ENCODE peak calls at places on chromosome 17, in six cellular contexts. D is aorta; L is CD8-positive, alpha-beta T cell; B is PC-9; H is sigmoid colon; Q is mucosa of descending colon. T is an unnamed sample.

GRCh38 chr17:63138713-63139112 is 172.7 kb downstream of the TANC2 start:
- DNase-seq in D (no peak), L (no peak), B (no peak), H (no peak), Q (no peak), T (no peak)

GRCh38 chr17:56658648-56659047 is 65.1 kb downstream of the NOG start:
- DNase-seq in D (no peak), L (no peak), B (peak), H (no peak), Q (no peak), T (no peak)

GRCh38 chr17:81923302-81924260 is 4.0 kb downstream of the MAFG start:
- DNase-seq in D (peak), L (no peak), B (peak), H (peak), Q (peak), T (peak)

GRCh38 chr17:57459286-57459915 is 203.1 kb downstream of the MSI2 start:
- DNase-seq in D (no peak), L (no peak), B (peak), H (no peak), Q (no peak), T (no peak)

GRCh38 chr17:29677139-29677834 is 54.6 kb upstream of the CORO6 start:
- DNase-seq in D (no peak), L (no peak), B (no peak), H (peak), Q (no peak), T (peak)

GRCh38 chr17:57782642-57783337 is 37.7 kb upstream of the CCDC182 start:
- DNase-seq in D (no peak), L (no peak), B (no peak), H (no peak), Q (no peak), T (peak)

GRCh38 chr17:82294086-82294773 is 20.7 kb upstream of the CSNK1D start:
- DNase-seq in D (no peak), L (peak), B (no peak), H (no peak), Q (no peak), T (no peak)

GRCh38 chr17:34714475-34715410 is 135.4 kb downstream of the TMEM132E start:
- DNase-seq in D (no peak), L (no peak), B (no peak), H (no peak), Q (no peak), T (no peak)

GRCh38 chr17:31431795-31432658 is 40.6 kb downstream of the RAB11FIP4 start:
- DNase-seq in D (peak), L (no peak), B (no peak), H (no peak), Q (peak), T (no peak)

GRCh38 chr17:17350491-17351355 is 47.5 kb downstream of the NT5M start:
- DNase-seq in D (peak), L (no peak), B (no peak), H (no peak), Q (no peak), T (no peak)

GRCh38 chr17:77957215-77957868 is 1.2 kb upstream of the TNRC6C start:
- DNase-seq in D (no peak), L (no peak), B (no peak), H (no peak), Q (no peak), T (no peak)

GRCh38 chr17:43316522-43317142 is 82.2 kb upstream of the ARL4D start:
- DNase-seq in D (no peak), L (peak), B (no peak), H (no peak), Q (peak), T (no peak)

GRCh38 chr17:60641126-60641525 is 36.5 kb upstream of the BCAS3 start:
- DNase-seq in D (no peak), L (no peak), B (no peak), H (no peak), Q (no peak), T (no peak)

DNA sequence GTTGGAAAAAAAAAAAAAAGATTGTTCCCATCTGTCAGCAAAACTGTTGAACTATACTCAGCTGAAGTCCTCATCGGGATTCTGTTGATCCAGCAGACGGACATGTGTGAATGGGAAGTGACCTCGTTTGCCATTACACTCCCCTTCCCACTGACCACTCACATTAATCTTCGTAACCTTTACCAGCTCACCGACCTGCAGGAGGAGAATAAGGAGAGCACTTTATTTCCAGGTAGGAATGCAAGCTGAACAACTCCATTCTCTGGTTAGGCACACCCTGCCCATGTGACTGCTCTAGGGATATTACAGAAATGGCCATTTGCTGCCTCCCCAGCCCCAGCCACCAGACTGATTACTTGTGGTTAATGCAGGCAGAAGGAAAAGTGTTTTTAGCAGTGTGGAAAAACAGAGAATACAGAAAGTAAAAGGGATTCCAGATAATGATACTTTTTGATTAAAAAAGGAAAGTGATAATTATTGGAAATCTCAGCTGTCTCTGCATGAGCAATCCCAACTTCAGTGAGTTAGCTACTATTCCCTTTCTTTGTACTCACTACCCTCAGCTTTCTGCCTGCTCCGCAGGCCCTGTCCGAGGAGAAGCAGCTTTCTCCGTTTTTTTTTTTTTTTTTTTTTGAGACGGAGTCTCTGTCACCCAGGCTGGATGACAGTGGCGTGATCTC is 23.6 kb upstream of the YWHAE start:
- DNase-seq in D (no peak), L (no peak), B (no peak), H (no peak), Q (no peak), T (no peak)
- H3K4me3 ChIP-seq in D (no peak), L (no peak), B (no peak), H (no peak), Q (no peak), T (no peak)

GRCh38 chr17:6557040-6557438 is 684 bp upstream of the PITPNM3 start:
- DNase-seq in D (peak), L (no peak), B (no peak), H (no peak), Q (no peak), T (no peak)
- H3K4me3 ChIP-seq in D (no peak), L (no peak), B (peak), H (peak), Q (no peak), T (no peak)

GRCh38 chr17:49589556-49589885 is 13.8 kb downstream of the NXPH3 start:
- DNase-seq in D (no peak), L (no peak), B (no peak), H (peak), Q (no peak), T (no peak)
- H3K4me3 ChIP-seq in D (no peak), L (no peak), B (no peak), H (no peak), Q (no peak), T (no peak)

GRCh38 chr17:4834621-4835020 is 1.5 kb downstream of the MINK1 start:
- DNase-seq in D (no peak), L (no peak), B (no peak), H (no peak), Q (no peak), T (no peak)
- H3K4me3 ChIP-seq in D (no peak), L (no peak), B (peak), H (peak), Q (no peak), T (no peak)

GRCh38 chr17:44653954-44654353 is 2.3 kb upstream of the MEIOC start:
- DNase-seq in D (no peak), L (no peak), B (no peak), H (no peak), Q (no peak), T (no peak)

GRCh38 chr17:44655983-44656700 is at the start of gene MEIOC:
- DNase-seq in D (no peak), L (peak), B (no peak), H (no peak), Q (no peak), T (no peak)

GRCh38 chr17:44653384-44653783 is 2.9 kb upstream of the MEIOC start:
- DNase-seq in D (no peak), L (no peak), B (no peak), H (no peak), Q (no peak), T (no peak)

GRCh38 chr17:44651228-44651627 is 5.0 kb upstream of the MEIOC start:
- DNase-seq in D (no peak), L (no peak), B (no peak), H (no peak), Q (no peak), T (no peak)

GRCh38 chr17:44652727-44653126 is 3.5 kb upstream of the MEIOC start:
- DNase-seq in D (no peak), L (no peak), B (no peak), H (no peak), Q (no peak), T (no peak)
- H3K4me3 ChIP-seq in D (no peak), L (no peak), B (no peak), H (no peak), Q (no peak), T (no peak)

GRCh38 chr17:8062435-8062806 is 23.6 kb downstream of the ALOX15B start:
- DNase-seq in D (no peak), L (no peak), B (no peak), H (no peak), Q (no peak), T (peak)

GRCh38 chr17:8063761-8064589 is 23.5 kb downstream of the ALOX12B start:
- DNase-seq in D (peak), L (no peak), B (no peak), H (no peak), Q (no peak), T (no peak)

GRCh38 chr17:8060274-8060673 is 21.4 kb downstream of the ALOX15B start:
- DNase-seq in D (peak), L (peak), B (no peak), H (peak), Q (no peak), T (no peak)

GRCh38 chr17:8064590-8065019 is 22.9 kb downstream of the ALOX12B start:
- DNase-seq in D (peak), L (no peak), B (no peak), H (no peak), Q (no peak), T (no peak)

DNA sequence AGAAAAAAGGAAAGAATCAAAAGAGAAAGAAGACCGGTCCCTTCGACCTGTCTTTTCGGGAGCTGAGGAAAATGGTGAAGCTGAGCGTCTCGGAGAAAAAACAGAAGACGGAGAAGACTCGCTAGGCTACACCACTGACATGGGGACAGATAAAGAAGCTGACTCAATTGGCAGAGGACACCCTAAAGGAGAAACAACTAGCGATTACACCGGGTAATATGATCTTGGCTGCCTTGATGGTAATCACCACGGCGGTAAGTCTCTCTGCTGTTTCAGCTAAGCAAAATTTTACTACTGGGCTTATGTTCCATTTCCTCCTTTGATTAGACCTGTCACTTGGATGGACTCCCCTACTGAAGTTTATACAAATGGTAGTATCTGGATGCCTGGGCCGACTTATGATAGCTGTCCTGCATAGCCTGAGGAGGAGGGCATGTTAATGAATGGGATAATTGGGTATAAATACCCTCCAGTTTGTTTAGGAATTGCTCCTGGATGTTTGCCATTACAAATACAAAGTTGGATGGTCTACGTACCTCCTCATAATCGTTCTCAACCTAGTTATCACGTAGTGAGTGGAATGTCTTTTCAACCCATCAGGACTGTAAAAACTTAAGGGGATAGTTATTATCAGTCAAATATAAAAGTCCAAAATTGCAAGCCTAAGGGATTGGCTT is 24.1 kb downstream of the ALOX15B start:
- DNase-seq in D (no peak), L (no peak), B (no peak), H (no peak), Q (no peak), T (no peak)
- H3K4me3 ChIP-seq in D (no peak), L (no peak), B (no peak), H (peak), Q (no peak), T (peak)

GRCh38 chr17:42193216-42194132 is 820 bp downstream of the GHDC start:
- DNase-seq in D (no peak), L (no peak), B (no peak), H (no peak), Q (no peak), T (peak)
- H3K4me3 ChIP-seq in D (peak), L (peak), B (peak), H (peak), Q (peak), T (peak)

GRCh38 chr17:33292981-33293867 is at the start of gene ASIC2:
- DNase-seq in D (peak), L (no peak), B (no peak), H (no peak), Q (peak), T (no peak)

GRCh38 chr17:33292184-33292980 is 713 bp downstream of the ASIC2 start:
- DNase-seq in D (peak), L (no peak), B (no peak), H (no peak), Q (peak), T (no peak)

GRCh38 chr17:33288954-33289353 is 4.1 kb downstream of the ASIC2 start:
- DNase-seq in D (no peak), L (no peak), B (no peak), H (no peak), Q (no peak), T (no peak)

GRCh38 chr17:33290156-33290697 is 2.9 kb downstream of the ASIC2 start:
- DNase-seq in D (no peak), L (no peak), B (no peak), H (no peak), Q (no peak), T (no peak)

GRCh38 chr17:33291248-33292183 is 1.6 kb downstream of the ASIC2 start:
- DNase-seq in D (peak), L (no peak), B (no peak), H (no peak), Q (peak), T (peak)
- H3K4me3 ChIP-seq in D (peak), L (no peak), B (no peak), H (peak), Q (no peak), T (peak)

T was measured in right cardiac atrium.